ENCODE peak calls at places on chromosomes 2 and 18, in nine cellular contexts. J, E, P, T, O, H, S, K and Z are unnamed samples.

GRCh38 chr2:15732341-15733077 is 140.8 kb downstream of the DDX1 start:
- DNase-seq in J (no peak), E (no peak), P (no peak), T (peak; percentile 38), O (no peak), H (no peak), S (no peak), K (no peak), Z (no peak)

GRCh38 chr2:115921541-115921940 is 1479.1 kb downstream of the DPP10 start:
- DNase-seq in J (no peak), E (no peak), P (no peak), T (no peak), O (no peak), H (no peak), S (no peak), K (no peak), Z (no peak)

GRCh38 chr2:55992465-55992864 is 68.9 kb upstream of the EFEMP1 start:
- DNase-seq in J (no peak), E (no peak), P (peak; percentile 100), T (no peak), O (no peak), H (peak; percentile 100), S (peak; percentile 97), K (peak; percentile 4), Z (no peak)

GRCh38 chr18:35582899-35583558 is 1.5 kb downstream of the GALNT1 start:
- DNase-seq in J (no peak), E (peak; percentile 11), P (peak; percentile 45), T (no peak), O (no peak), H (peak; percentile 64), S (peak; percentile 72), K (peak; percentile 26), Z (no peak)

GRCh38 chr2:42929985-42930581 is 137.7 kb upstream of the HAAO start:
- DNase-seq in J (no peak), E (no peak), P (peak; percentile 82), T (no peak), O (no peak), H (no peak), S (peak; percentile 93), K (no peak), Z (no peak)

GRCh38 chr2:75595541-75596395 is 35.0 kb upstream of the EVA1A start:
- DNase-seq in J (no peak), E (no peak), P (peak; percentile 95), T (no peak), O (no peak), H (peak; percentile 64), S (peak; percentile 89), K (no peak), Z (no peak)

GRCh38 chr2:226320073-226320948 is 479.3 kb downstream of the IRS1 start:
- DNase-seq in J (no peak), E (no peak), P (no peak), T (no peak), O (no peak), H (no peak), S (no peak), K (no peak), Z (no peak)

GRCh38 chr2:145751634-145752033 is 1231.7 kb upstream of the ZEB2 start:
- DNase-seq in J (no peak), E (no peak), P (peak; percentile 60), T (peak; percentile 70), O (no peak), H (peak; percentile 74), S (peak; percentile 79), K (no peak), Z (peak; percentile 21)

GRCh38 chr2:201880620-201881381 is 74.5 kb downstream of the CDK15 start:
- DNase-seq in J (no peak), E (no peak), P (peak; percentile 72), T (no peak), O (no peak), H (no peak), S (peak; percentile 48), K (no peak), Z (no peak)

GRCh38 chr2:38444247-38444646 is 67.2 kb upstream of the ATL2 start:
- DNase-seq in J (no peak), E (no peak), P (peak; percentile 43), T (no peak), O (peak; percentile 49), H (no peak), S (peak; percentile 91), K (no peak), Z (no peak)

GRCh38 chr2:36389081-36389480 is 33.5 kb downstream of the CRIM1 start:
- DNase-seq in J (no peak), E (no peak), P (peak; percentile 67), T (no peak), O (no peak), H (peak; percentile 87), S (peak; percentile 70), K (no peak), Z (no peak)

GRCh38 chr2:205865794-205866490 is 183.6 kb downstream of the NRP2 start:
- DNase-seq in J (no peak), E (no peak), P (no peak), T (no peak), O (no peak), H (peak; percentile 12), S (no peak), K (peak; percentile 20), Z (no peak)

GRCh38 chr18:39863916-39864315 is 2091.1 kb upstream of the PIK3C3 start:
- DNase-seq in J (no peak), E (no peak), P (no peak), T (no peak), O (no peak), H (peak; percentile 13), S (no peak), K (no peak), Z (no peak)

GRCh38 chr18:27970321-27970720 is 206.6 kb downstream of the CDH2 start:
- DNase-seq in J (no peak), E (no peak), P (no peak), T (no peak), O (no peak), H (no peak), S (no peak), K (no peak), Z (no peak)

GRCh38 chr2:147525724-147526489 is 318.9 kb upstream of the ACVR2A start:
- DNase-seq in J (no peak), E (no peak), P (no peak), T (no peak), O (no peak), H (no peak), S (peak; percentile 2), K (peak; percentile 59), Z (no peak)

DNA sequence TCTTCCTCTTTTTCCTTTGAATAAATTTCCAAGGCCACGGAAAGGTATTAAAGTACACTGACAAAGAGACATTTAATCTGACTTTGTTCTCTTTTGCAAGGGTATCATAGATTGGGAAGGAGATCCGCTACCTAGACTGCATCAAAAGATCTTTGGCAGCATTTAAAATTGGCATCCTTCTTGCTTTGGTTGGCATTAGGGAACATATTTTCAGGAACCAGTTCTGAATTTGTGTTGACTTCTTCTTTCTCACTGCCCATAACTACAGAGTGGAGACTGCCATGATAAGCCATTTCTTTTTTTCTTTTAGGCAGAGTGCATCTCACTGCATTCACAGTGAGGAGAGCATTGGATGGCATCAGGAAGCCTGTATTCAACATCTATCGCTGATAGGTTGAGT is 83.4 kb downstream of the DOCK10 start:
- DNase-seq in J (no peak), E (no peak), P (no peak), T (no peak), O (no peak), H (no peak), S (no peak), K (no peak), Z (no peak)
- TF ChIP-seq CTCF in J (no peak), E (no peak), P (no peak), T (no peak), O (no peak), H (no peak), S (no peak), K (no peak), Z (no peak)

DNA sequence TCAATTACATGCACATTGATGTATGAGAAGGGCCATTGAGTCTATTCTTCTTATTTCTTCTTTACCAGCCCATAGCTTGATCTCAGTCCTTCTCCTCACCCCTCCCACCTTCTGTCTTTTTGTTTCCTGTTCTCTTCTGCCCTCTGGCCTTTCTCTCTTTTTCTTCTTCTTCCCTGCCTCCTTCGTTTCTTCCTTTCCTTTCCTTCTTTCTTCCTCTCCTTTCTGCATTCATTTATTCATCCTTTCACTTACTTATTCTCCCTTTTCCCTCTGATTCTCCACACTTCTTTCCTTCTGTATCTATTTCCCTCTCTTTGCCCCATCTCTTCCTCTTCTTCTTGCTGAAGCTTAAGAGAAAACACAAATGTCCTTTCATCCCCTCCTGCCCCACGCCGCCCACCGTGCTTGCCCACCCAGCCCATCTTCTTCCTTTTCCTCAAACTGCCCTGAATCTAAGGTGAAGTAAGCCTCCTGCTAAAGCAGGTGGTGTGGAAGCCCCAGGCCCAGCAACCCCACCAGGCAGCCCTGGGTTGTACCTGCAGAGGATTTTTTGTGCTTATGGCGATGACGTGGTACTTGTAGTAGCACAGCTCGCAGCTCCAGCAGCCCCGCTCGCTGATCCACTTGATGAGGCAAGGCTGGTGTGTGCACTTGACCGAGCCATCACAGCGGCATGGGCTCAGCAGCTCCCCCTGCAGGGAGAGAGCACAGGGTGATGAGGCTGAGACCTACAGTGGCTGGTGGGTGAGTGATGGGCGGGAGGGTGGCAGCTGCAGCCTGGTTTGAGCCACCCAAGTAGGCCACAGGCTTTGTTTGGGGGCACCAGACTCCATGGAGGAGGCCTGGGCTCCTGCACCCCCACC is 89.0 kb downstream of the MARCHF4 start:
- DNase-seq in J (no peak), E (peak; percentile 65), P (no peak), T (no peak), O (peak; percentile 93), H (no peak), S (peak; percentile 13), K (no peak), Z (no peak)
- TF ChIP-seq CTCF in J (no peak), E (peak; percentile 42), P (peak; percentile 23), T (peak; percentile 84), O (peak; percentile 78), H (peak; percentile 21), S (peak; percentile 54), K (no peak), Z (no peak)

DNA sequence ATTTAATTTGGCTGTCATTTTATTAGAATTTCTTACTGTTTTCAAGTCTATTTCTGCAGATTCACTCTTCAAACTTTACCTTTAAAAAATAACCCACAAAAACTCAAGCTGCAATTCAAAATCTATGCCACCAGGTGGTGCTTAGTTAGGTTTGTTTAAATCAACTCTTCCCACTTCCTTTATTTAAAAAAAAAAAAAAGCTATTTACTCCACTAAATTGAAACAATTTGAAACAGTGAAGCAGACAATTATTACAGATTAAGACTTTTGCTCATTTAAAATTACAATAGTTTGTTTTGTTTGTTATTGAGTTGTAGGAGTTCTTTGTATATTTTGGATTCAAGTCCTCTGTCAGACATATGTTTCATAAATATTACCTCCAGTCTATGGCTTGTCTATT is 300.0 kb downstream of the PDE11A start:
- DNase-seq in J (no peak), E (no peak), P (peak; percentile 30), T (no peak), O (no peak), H (peak; percentile 60), S (peak; percentile 74), K (no peak), Z (no peak)
- TF ChIP-seq CTCF in J (no peak), E (peak; percentile 63), P (peak; percentile 52), T (peak; percentile 47), O (peak; percentile 49), H (peak; percentile 20), S (peak; percentile 57), K (no peak), Z (peak; percentile 10)

DNA sequence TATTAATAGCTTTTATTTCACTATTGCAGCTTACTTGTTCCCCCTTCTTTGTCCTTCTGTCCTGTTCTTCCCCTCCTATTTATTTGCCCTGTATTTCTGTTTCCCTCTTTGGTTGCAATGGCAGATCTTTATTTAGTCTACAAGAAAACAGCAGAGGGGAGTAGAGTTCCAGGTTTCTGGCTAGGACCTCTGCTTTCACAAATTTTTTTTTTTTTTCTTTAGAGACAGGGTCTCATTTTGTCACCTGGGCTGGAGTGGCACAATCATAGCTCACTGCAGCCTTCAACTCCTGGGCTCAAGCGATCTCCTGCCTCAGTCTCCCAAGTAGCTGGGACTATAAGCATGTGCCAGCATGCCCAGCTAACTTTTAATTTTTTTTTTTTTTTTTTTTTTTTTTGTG is 188.1 kb upstream of the SPRED2 start:
- DNase-seq in J (no peak), E (no peak), P (no peak), T (no peak), O (no peak), H (no peak), S (peak; percentile 45), K (no peak), Z (no peak)
- TF ChIP-seq CTCF in J (no peak), E (no peak), P (no peak), T (no peak), O (no peak), H (no peak), S (peak; percentile 54), K (no peak), Z (no peak)